ENCODE peak calls at places on chromosomes 13 and 19, in ten cellular contexts. A is GF-D8; M is head of caudate nucleus; O is HuH-7; C is right lobe of liver; V is T-helper 2 cell; I is NCI-H2171 treated with DMSO at 0.1 percent for 48 hours; H is activated CD4-positive, alpha-beta T cell treated with anti-CD3 and anti-CD28 coated beads for 48 hours; S is CD8-positive, alpha-beta memory T cell; Z is choroid plexus epithelial cell. D is an unnamed sample.
A peak's percentile ranks its signal among the peaks of the same experiment; 100 is the strongest.

GRCh38 chr13:100129605-100130004 is 40.7 kb downstream of the PCCA start:
- DNase-seq in A (no peak), M (peak; percentile 45), O (no peak), C (no peak), V (no peak), I (no peak), H (no peak), S (no peak), Z (no peak), D (no peak)

GRCh38 chr13:110346661-110347067 is 39.6 kb downstream of the COL4A2 start:
- DNase-seq in A (no peak), M (no peak), O (no peak), C (no peak), V (no peak), I (no peak), H (no peak), S (no peak), Z (no peak), D (no peak)

GRCh38 chr13:106318941-106319411 is 216.5 kb downstream of the EFNB2 start:
- DNase-seq in A (no peak), M (no peak), O (no peak), C (no peak), V (no peak), I (no peak), H (no peak), S (no peak), Z (peak; percentile 98), D (no peak)

GRCh38 chr13:48790996-48791395 is 137.3 kb downstream of the CYSLTR2 start:
- DNase-seq in A (no peak), M (no peak), O (no peak), C (no peak), V (no peak), I (no peak), H (no peak), S (no peak), Z (no peak), D (no peak)

GRCh38 chr19:5515737-5516136 is 52.0 kb downstream of the TINCR start:
- DNase-seq in A (no peak), M (no peak), O (no peak), C (no peak), V (no peak), I (no peak), H (peak; percentile 5), S (no peak), Z (no peak), D (no peak)

GRCh38 chr13:47897411-47898050 is 103.5 kb downstream of the SUCLA2 start:
- DNase-seq in A (no peak), M (no peak), O (no peak), C (no peak), V (no peak), I (no peak), H (no peak), S (no peak), Z (peak; percentile 75), D (no peak)

GRCh38 chr13:21060063-21060826 is 1.1 kb downstream of the LATS2 start:
- DNase-seq in A (no peak), M (peak; percentile 52), O (peak; percentile 42), C (peak; percentile 79), V (no peak), I (no peak), H (no peak), S (no peak), Z (peak; percentile 64), D (no peak)

GRCh38 chr13:30370146-30370545 is 52.1 kb upstream of the UBE2L5 start:
- DNase-seq in A (no peak), M (no peak), O (no peak), C (no peak), V (no peak), I (no peak), H (no peak), S (no peak), Z (no peak), D (no peak)

GRCh38 chr13:59360108-59360507 is 803.6 kb downstream of the DIAPH3 start:
- DNase-seq in A (peak; percentile 53), M (no peak), O (no peak), C (no peak), V (no peak), I (no peak), H (peak; percentile 7), S (no peak), Z (no peak), D (no peak)

GRCh38 chr13:50911051-50911690 is 1.6 kb downstream of the RNASEH2B start:
- DNase-seq in A (peak; percentile 71), M (no peak), O (peak; percentile 17), C (no peak), V (no peak), I (peak; percentile 38), H (no peak), S (no peak), Z (peak; percentile 9), D (no peak)

GRCh38 chr13:26460652-26461051 is 96.8 kb upstream of the WASF3 start:
- DNase-seq in A (no peak), M (no peak), O (no peak), C (no peak), V (no peak), I (no peak), H (no peak), S (no peak), Z (peak; percentile 30), D (no peak)

GRCh38 chr19:16899566-16900075 is 10.8 kb downstream of the F2RL3 start:
- DNase-seq in A (no peak), M (no peak), O (peak; percentile 88), C (no peak), V (no peak), I (no peak), H (peak; percentile 58), S (no peak), Z (peak; percentile 46), D (no peak)

GRCh38 chr19:58399903-58400637 is 4.6 kb downstream of the RNF225 start:
- DNase-seq in A (no peak), M (no peak), O (no peak), C (no peak), V (no peak), I (no peak), H (no peak), S (no peak), Z (no peak), D (no peak)

GRCh38 chr13:98372886-98373285 is 195.8 kb upstream of the RNF113B start:
- DNase-seq in A (no peak), M (peak; percentile 33), O (no peak), C (no peak), V (no peak), I (no peak), H (no peak), S (no peak), Z (peak; percentile 91), D (no peak)

GRCh38 chr13:51006067-51006800 is 96.6 kb downstream of the RNASEH2B start:
- DNase-seq in A (no peak), M (no peak), O (no peak), C (no peak), V (no peak), I (no peak), H (no peak), S (no peak), Z (no peak), D (no peak)

GRCh38 chr13:58584610-58585009 is 953.1 kb downstream of the PCDH17 start:
- DNase-seq in A (no peak), M (no peak), O (no peak), C (no peak), V (no peak), I (no peak), H (no peak), S (no peak), Z (no peak), D (no peak)

GRCh38 chr13:60583196-60583908 is 186.3 kb downstream of the TDRD3 start:
- DNase-seq in A (peak; percentile 88), M (no peak), O (no peak), C (no peak), V (no peak), I (no peak), H (no peak), S (no peak), Z (peak; percentile 84), D (no peak)